ENCODE peak calls at places on chromosomes 4 and X, in six cellular contexts. W is CD4-positive, CD25-positive, alpha-beta regulatory T cell; X is EL; R is stimulated activated CD8-positive, alpha-beta memory T cell treated with anti-CD3 and anti-CD28 coated beads, Interleukin-7, amount 100 ng/mL, for 24 hours; B is stimulated activated CD4-positive, alpha-beta T cell treated with anti-CD3 and anti-CD28 coated beads, Interleukin-2, amount 100 ng/mL, for 48 hours; V is NCI-H69. E is an unnamed sample.

GRCh38 chr4:105994061-105994460 is 98.8 kb downstream of the NPNT start:
- DNase-seq in W (no peak), B (no peak), V (peak; percentile 16), R (no peak), X (no peak), E (no peak)

GRCh38 chr4:101035522-101035921 is 311.8 kb downstream of the PPP3CA start:
- DNase-seq in V (no peak), R (no peak), X (no peak), W (no peak), B (no peak), E (no peak)

GRCh38 chrX:21150208-21150607 is 224.0 kb upstream of the CNKSR2 start:
- DNase-seq in X (no peak), V (no peak), W (no peak), R (no peak), B (no peak), E (no peak)

GRCh38 chr4:127995776-127996175 is 30.6 kb downstream of the ABHD18 start:
- DNase-seq in W (no peak), V (peak; percentile 10), B (no peak), R (no peak), X (peak; percentile 83), E (peak; percentile 48)

GRCh38 chr4:56128231-56128630 is 179.5 kb downstream of the CEP135 start:
- DNase-seq in V (peak; percentile 68), B (no peak), R (no peak), X (no peak), W (no peak), E (no peak)

GRCh38 chr4:20493761-20494353 is 206.4 kb upstream of the PACRGL start:
- DNase-seq in B (no peak), R (no peak), X (peak; percentile 71), W (no peak), V (peak; percentile 7), E (no peak)

GRCh38 chrX:147376601-147377387 is 534.9 kb upstream of the FMR1 start:
- DNase-seq in R (no peak), X (no peak), B (no peak), W (no peak), V (no peak), E (no peak)

GRCh38 chrX:134482371-134482770 is 22.4 kb downstream of the HPRT1 start:
- DNase-seq in X (no peak), V (no peak), B (no peak), W (no peak), R (no peak), E (no peak)

GRCh38 chrX:3738489-3738888 is 25.0 kb upstream of the PRKX start:
- DNase-seq in X (no peak), R (no peak), B (no peak), W (no peak), V (no peak), E (no peak)

GRCh38 chr4:5224340-5224739 is 173.1 kb downstream of the STK32B start:
- DNase-seq in B (no peak), R (no peak), X (peak; percentile 24), W (no peak), V (no peak), E (no peak)

GRCh38 chr4:141339386-141339785 is 118.7 kb downstream of the ZNF330 start:
- DNase-seq in R (no peak), W (no peak), V (peak; percentile 66), X (no peak), B (no peak), E (no peak)

GRCh38 chr4:9771069-9771468 is 10.4 kb upstream of the DRD5 start:
- DNase-seq in V (no peak), B (no peak), X (no peak), R (no peak), W (no peak), E (no peak)

GRCh38 chr4:76589872-76590846 is 155.1 kb downstream of the SHROOM3 start:
- DNase-seq in V (no peak), R (no peak), X (peak; percentile 96), B (no peak), W (no peak), E (peak; percentile 65)

GRCh38 chr4:101205878-101206277 is 141.4 kb downstream of the PPP3CA start:
- DNase-seq in W (peak; percentile 16), R (no peak), X (no peak), V (peak; percentile 62), B (peak; percentile 6), E (no peak)

E was measured in HTR-8/SVneo.